ENCODE peak calls at places on chromosomes 11 and 22, in seven cellular contexts. One of them, this sample, is unnamed.

GRCh38 chr11:10946072-10946471 is 88.2 kb upstream of the ZBED5 start:
- DNase-seq in fibroblast of the aortic adventitia: no peak
- DNase-seq in NT2/D1: no peak
- DNase-seq in body of pancreas: no peak
- DNase-seq in ovary: no peak
- DNase-seq in transverse colon: no peak
- DNase-seq in pons: no peak
- DNase-seq in this sample: no peak

GRCh38 chr11:126824035-126824607 is 176.4 kb downstream of the KIRREL3 start:
- DNase-seq in ovary: no peak
- DNase-seq in transverse colon: no peak
- DNase-seq in pons: no peak
- DNase-seq in NT2/D1: no peak
- DNase-seq in body of pancreas: no peak
- DNase-seq in fibroblast of the aortic adventitia: no peak
- DNase-seq in this sample: no peak

GRCh38 chr11:111585371-111585770 is 16.9 kb upstream of the SIK2 start:
- DNase-seq in pons: no peak
- DNase-seq in ovary: no peak
- DNase-seq in body of pancreas: peak
- DNase-seq in transverse colon: no peak
- DNase-seq in fibroblast of the aortic adventitia: peak
- DNase-seq in NT2/D1: no peak
- DNase-seq in this sample: no peak

GRCh38 chr11:30216534-30216933 is 14.3 kb upstream of the FSHB start:
- DNase-seq in NT2/D1: no peak
- DNase-seq in pons: no peak
- DNase-seq in ovary: no peak
- DNase-seq in fibroblast of the aortic adventitia: no peak
- DNase-seq in body of pancreas: no peak
- DNase-seq in transverse colon: no peak
- DNase-seq in this sample: no peak

GRCh38 chr11:18285841-18286240 is 19.8 kb downstream of the SAA1 start:
- DNase-seq in body of pancreas: no peak
- DNase-seq in fibroblast of the aortic adventitia: no peak
- DNase-seq in NT2/D1: no peak
- DNase-seq in pons: no peak
- DNase-seq in ovary: no peak
- DNase-seq in transverse colon: no peak
- DNase-seq in this sample: no peak

GRCh38 chr11:125675196-125675595 is 5.5 kb downstream of the ACRV1 start:
- DNase-seq in body of pancreas: no peak
- DNase-seq in ovary: no peak
- DNase-seq in pons: no peak
- DNase-seq in transverse colon: no peak
- DNase-seq in NT2/D1: no peak
- DNase-seq in fibroblast of the aortic adventitia: no peak
- DNase-seq in this sample: no peak

GRCh38 chr11:10728779-10729472 is 22.1 kb upstream of the CTR9 start:
- DNase-seq in body of pancreas: no peak
- DNase-seq in pons: no peak
- DNase-seq in transverse colon: no peak
- DNase-seq in fibroblast of the aortic adventitia: peak
- DNase-seq in ovary: no peak
- DNase-seq in NT2/D1: peak
- DNase-seq in this sample: no peak

GRCh38 chr11:11068113-11068512 is 210.3 kb upstream of the ZBED5 start:
- DNase-seq in fibroblast of the aortic adventitia: no peak
- DNase-seq in NT2/D1: no peak
- DNase-seq in pons: no peak
- DNase-seq in body of pancreas: no peak
- DNase-seq in transverse colon: no peak
- DNase-seq in ovary: no peak
- DNase-seq in this sample: no peak

GRCh38 chr11:87573708-87574107 is 536.0 kb downstream of the TMEM135 start:
- DNase-seq in fibroblast of the aortic adventitia: no peak
- DNase-seq in transverse colon: no peak
- DNase-seq in body of pancreas: no peak
- DNase-seq in pons: no peak
- DNase-seq in NT2/D1: no peak
- DNase-seq in ovary: no peak
- DNase-seq in this sample: no peak

GRCh38 chr11:69841859-69842698 is 22.9 kb upstream of the FGF3 start:
- DNase-seq in transverse colon: no peak
- DNase-seq in ovary: peak
- DNase-seq in body of pancreas: no peak
- DNase-seq in fibroblast of the aortic adventitia: peak
- DNase-seq in NT2/D1: no peak
- DNase-seq in pons: no peak
- DNase-seq in this sample: no peak

GRCh38 chr22:23233746-23234408 is 53.6 kb downstream of the BCR start:
- DNase-seq in fibroblast of the aortic adventitia: peak
- DNase-seq in ovary: peak
- DNase-seq in pons: peak
- DNase-seq in NT2/D1: no peak
- DNase-seq in transverse colon: no peak
- DNase-seq in body of pancreas: no peak
- DNase-seq in this sample: no peak

GRCh38 chr11:64224891-64225607 is 937 bp downstream of the TRPT1 start:
- DNase-seq in pons: no peak
- DNase-seq in ovary: peak
- DNase-seq in body of pancreas: no peak
- DNase-seq in transverse colon: no peak
- DNase-seq in fibroblast of the aortic adventitia: no peak
- DNase-seq in NT2/D1: no peak
- DNase-seq in this sample: no peak

GRCh38 chr22:44664149-44664548 is 37.9 kb upstream of the PRR5 start:
- DNase-seq in body of pancreas: peak
- DNase-seq in pons: peak
- DNase-seq in ovary: peak
- DNase-seq in transverse colon: peak
- DNase-seq in NT2/D1: no peak
- DNase-seq in fibroblast of the aortic adventitia: no peak
- DNase-seq in this sample: peak

GRCh38 chr11:122727101-122727929 is 71.8 kb downstream of the UBASH3B start:
- DNase-seq in body of pancreas: no peak
- DNase-seq in transverse colon: peak
- DNase-seq in ovary: no peak
- DNase-seq in NT2/D1: no peak
- DNase-seq in pons: peak
- DNase-seq in fibroblast of the aortic adventitia: no peak
- DNase-seq in this sample: no peak

GRCh38 chr11:9642894-9643293 is 21.0 kb upstream of the SWAP70 start:
- DNase-seq in body of pancreas: no peak
- DNase-seq in fibroblast of the aortic adventitia: no peak
- DNase-seq in ovary: no peak
- DNase-seq in pons: peak
- DNase-seq in transverse colon: no peak
- DNase-seq in NT2/D1: no peak
- DNase-seq in this sample: no peak

GRCh38 chr11:66643745-66644437 is 5.4 kb downstream of the RBM4 start:
- DNase-seq in ovary: no peak
- DNase-seq in transverse colon: no peak
- DNase-seq in NT2/D1: no peak
- DNase-seq in pons: no peak
- DNase-seq in fibroblast of the aortic adventitia: no peak
- DNase-seq in body of pancreas: no peak
- DNase-seq in this sample: no peak

GRCh38 chr11:46234261-46234660 is 43.2 kb upstream of the CREB3L1 start:
- DNase-seq in ovary: no peak
- DNase-seq in body of pancreas: no peak
- DNase-seq in transverse colon: no peak
- DNase-seq in pons: no peak
- DNase-seq in NT2/D1: no peak
- DNase-seq in fibroblast of the aortic adventitia: no peak
- DNase-seq in this sample: no peak